ENCODE peak calls at places on chromosome 13, in eight cellular contexts. B, P, S, L, C, U, K and Q are unnamed samples. For H3K36me3, the result is how much of the 10 kb centered on the place peaks cover.

GRCh38 chr13:110518150-110518525 is 43.4 kb downstream of the RAB20 start:
- DNase-seq in B (no peak), P (no peak), S (no peak), L (no peak), C (no peak), U (peak), K (no peak), Q (no peak)

GRCh38 chr13:83151308-83151660 is 731.0 kb downstream of the SLITRK1 start:
- DNase-seq in B (no peak), P (no peak), S (no peak), L (no peak), C (no peak), U (no peak), K (no peak), Q (no peak)

GRCh38 chr13:50208826-50209335 is 193.6 kb downstream of the KCNRG start:
- DNase-seq in B (peak), P (no peak), S (no peak), L (peak), C (no peak), U (peak), K (peak), Q (peak)

GRCh38 chr13:110218601-110219201 is 88.3 kb downstream of the COL4A1 start:
- DNase-seq in B (no peak), P (no peak), S (no peak), L (no peak), C (no peak), U (no peak), K (no peak), Q (no peak)

GRCh38 chr13:31476266-31476665 is 263.1 kb upstream of the RXFP2 start:
- DNase-seq in B (peak), P (no peak), S (no peak), L (no peak), C (no peak), U (no peak), K (no peak), Q (peak)

GRCh38 chr13:98026457-98026857 is 73.0 kb downstream of the IPO5 start:
- DNase-seq in B (no peak), P (no peak), S (no peak), L (no peak), C (peak), U (no peak), K (no peak), Q (no peak)

GRCh38 chr13:22143671-22144070 is 472.8 kb downstream of the FGF9 start:
- DNase-seq in B (no peak), P (no peak), S (no peak), L (no peak), C (no peak), U (no peak), K (no peak), Q (no peak)

GRCh38 chr13:48656621-48657020 is 2.9 kb downstream of the CYSLTR2 start:
- DNase-seq in B (no peak), P (no peak), S (no peak), L (no peak), C (peak), U (no peak), K (no peak), Q (no peak)

GRCh38 chr13:68257111-68257842 is 1027.1 kb upstream of the PCDH9 start:
- DNase-seq in B (peak), P (no peak), S (no peak), L (no peak), C (no peak), U (no peak), K (no peak), Q (no peak)

GRCh38 chr13:112972867-112973576 is 4.0 kb downstream of the MCF2L start:
- DNase-seq in B (no peak), P (no peak), S (no peak), L (no peak), C (no peak), U (peak), K (no peak), Q (no peak)

GRCh38 chr13:43977911-43978310 is 98.2 kb downstream of the LACC1 start:
- DNase-seq in B (no peak), P (no peak), S (no peak), L (no peak), C (peak), U (no peak), K (no peak), Q (no peak)

GRCh38 chr13:46685006-46685730 is 111.8 kb downstream of the ESD start:
- DNase-seq in B (no peak), P (no peak), S (no peak), L (no peak), C (no peak), U (no peak), K (no peak), Q (no peak)

GRCh38 chr13:19622189-19622588 is 11.3 kb upstream of the MPHOSPH8 start:
- DNase-seq in B (no peak), P (no peak), S (no peak), L (no peak), C (no peak), U (no peak), K (no peak), Q (no peak)

GRCh38 chr13:55999709-56000108 is 1141.0 kb upstream of the PRR20A start:
- DNase-seq in B (peak), P (no peak), S (no peak), L (no peak), C (no peak), U (no peak), K (no peak), Q (no peak)

GRCh38 chr13:114030666-114031610 is 57.1 kb upstream of the C13orf46 start:
- DNase-seq in B (no peak), P (no peak), S (no peak), L (no peak), C (no peak), U (no peak), K (no peak), Q (no peak)

GRCh38 chr13:113315992-113316391 is 19.0 kb downstream of the LAMP1 start:
- DNase-seq in B (no peak), P (no peak), S (no peak), L (no peak), C (no peak), U (peak), K (no peak), Q (no peak)

GRCh38 chr13:40666905-40667621 is 622 bp upstream of the FOXO1 start:
- DNase-seq in B (peak), P (peak), S (no peak), L (no peak), C (peak), U (peak), K (peak), Q (peak)

GRCh38 chr13:40190656-40191100 is 475.8 kb downstream of the FOXO1 start:
- DNase-seq in B (peak), P (no peak), S (peak), L (peak), C (no peak), U (no peak), K (no peak), Q (peak)

GRCh38 chr13:80338781-80339577 is 1.9 kb downstream of the SPRY2 start:
- DNase-seq in B (peak), P (peak), S (no peak), L (peak), C (peak), U (peak), K (peak), Q (peak)

GRCh38 chr13:30622551-30622950 is 4.8 kb downstream of the USPL1 start:
- DNase-seq in B (no peak), P (no peak), S (no peak), L (no peak), C (no peak), U (no peak), K (no peak), Q (no peak)

GRCh38 chr13:81498969-81499368 is 1158.0 kb upstream of the SPRY2 start:
- DNase-seq in B (no peak), P (no peak), S (no peak), L (no peak), C (no peak), U (no peak), K (no peak), Q (no peak)

GRCh38 chr13:97220151-97220900 is 1.8 kb upstream of the MBNL2 start:
- DNase-seq in B (no peak), P (no peak), S (no peak), L (no peak), C (no peak), U (no peak), K (no peak), Q (no peak)

GRCh38 chr13:98879965-98880364 is 97.9 kb downstream of the DOCK9 start:
- DNase-seq in B (no peak), P (no peak), S (no peak), L (no peak), C (no peak), U (peak), K (no peak), Q (no peak)

GRCh38 chr13:94233401-94233800 is 246.1 kb downstream of the DCT start:
- DNase-seq in B (no peak), P (no peak), S (no peak), L (peak), C (no peak), U (no peak), K (peak), Q (no peak)

GRCh38 chr13:51585234-51585672 is 991 bp downstream of the WDFY2 start:
- DNase-seq in B (peak), P (no peak), S (no peak), L (peak), C (no peak), U (no peak), K (no peak), Q (no peak)

GRCh38 chr13:98240131-98240530 is 63.1 kb upstream of the RNF113B start:
- DNase-seq in B (peak), P (no peak), S (no peak), L (no peak), C (no peak), U (no peak), K (no peak), Q (no peak)

GRCh38 chr13:110423689-110424302 is 116.7 kb downstream of the COL4A2 start:
- DNase-seq in B (no peak), P (no peak), S (no peak), L (no peak), C (no peak), U (no peak), K (peak), Q (no peak)

DNA sequence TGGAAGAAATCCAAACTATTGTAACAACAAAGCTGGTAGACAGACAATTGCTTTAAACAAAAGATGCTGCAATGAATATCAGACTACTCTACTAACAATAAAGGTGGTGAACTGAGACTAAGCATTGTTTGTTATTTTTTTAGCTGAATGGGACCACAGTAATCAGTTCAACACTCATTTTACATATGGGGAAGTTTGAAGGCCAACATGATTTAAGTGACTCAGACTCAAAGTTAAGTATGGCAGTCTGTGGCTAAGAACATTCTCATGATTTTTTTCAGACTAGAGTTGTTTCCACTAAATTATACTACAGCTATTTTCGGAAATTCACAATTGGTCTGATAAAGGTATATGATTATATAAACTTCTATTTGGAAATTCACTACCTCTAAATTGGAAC is 10.4 kb downstream of the EXOSC8 start:
- DNase-seq in B (no peak), P (no peak), S (no peak), L (no peak), C (no peak), U (no peak), K (no peak), Q (no peak)
- H3K36me3 ChIP-seq in B (under half), P (under half), S (half or more), L (under half), C (half or more), U (half or more), K (half or more), Q (under half)

DNA sequence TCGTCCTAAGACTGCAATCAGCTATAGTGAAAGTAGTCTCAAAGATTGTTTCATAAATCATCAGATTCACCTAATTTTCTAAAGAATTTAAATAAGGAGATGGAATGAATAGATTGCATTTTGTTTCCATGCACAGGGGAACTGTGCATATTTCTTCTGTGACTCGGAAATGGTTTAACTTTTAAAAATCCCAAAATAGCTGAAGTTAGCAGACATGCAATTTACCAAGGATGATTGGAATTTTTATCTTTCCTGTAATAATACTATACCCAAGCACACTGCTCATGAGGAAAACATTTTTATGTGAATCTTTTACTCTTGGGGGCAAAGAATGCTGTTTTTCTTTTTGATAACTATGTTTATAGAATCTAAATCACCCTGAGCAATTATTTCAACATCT is 15.0 kb upstream of the LMO7 start:
- DNase-seq in B (no peak), P (no peak), S (no peak), L (no peak), C (no peak), U (no peak), K (no peak), Q (no peak)
- H3K4me3 ChIP-seq in B (no peak), P (no peak), S (no peak), L (no peak), C (no peak), U (no peak), K (no peak), Q (no peak)

DNA sequence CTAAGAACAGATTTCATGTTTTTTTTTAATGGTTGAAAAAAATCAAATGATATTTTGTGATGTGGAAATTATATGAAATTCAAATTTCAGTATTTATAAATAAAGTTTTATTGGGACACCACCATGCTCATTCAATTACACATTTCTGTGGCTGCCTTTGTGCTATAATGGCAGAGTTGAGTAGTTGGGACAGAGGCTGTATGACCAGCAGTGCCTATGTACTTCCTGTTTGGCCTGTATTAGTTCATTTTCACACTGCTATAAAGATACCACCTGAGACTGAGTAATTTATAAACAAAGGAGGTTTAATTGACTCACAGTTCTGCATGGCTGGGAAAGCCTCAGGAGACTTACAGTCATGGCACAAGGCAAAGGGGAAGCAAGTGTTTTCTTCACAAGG is 33.6 kb downstream of the AKAP11 start:
- DNase-seq in B (no peak), P (no peak), S (no peak), L (no peak), C (no peak), U (no peak), K (no peak), Q (no peak)
- H3K36me3 ChIP-seq in B (under half), P (under half), S (under half), L (under half), C (under half), U (under half), K (half or more), Q (under half)

GRCh38 chr13:99970761-99971575 is 599 bp downstream of the ZIC5 start:
- DNase-seq in B (no peak), P (no peak), S (no peak), L (no peak), C (no peak), U (no peak), K (no peak), Q (no peak)
- H3K4me3 ChIP-seq in B (peak), P (no peak), S (no peak), L (no peak), C (peak), U (peak), K (no peak), Q (peak)

DNA sequence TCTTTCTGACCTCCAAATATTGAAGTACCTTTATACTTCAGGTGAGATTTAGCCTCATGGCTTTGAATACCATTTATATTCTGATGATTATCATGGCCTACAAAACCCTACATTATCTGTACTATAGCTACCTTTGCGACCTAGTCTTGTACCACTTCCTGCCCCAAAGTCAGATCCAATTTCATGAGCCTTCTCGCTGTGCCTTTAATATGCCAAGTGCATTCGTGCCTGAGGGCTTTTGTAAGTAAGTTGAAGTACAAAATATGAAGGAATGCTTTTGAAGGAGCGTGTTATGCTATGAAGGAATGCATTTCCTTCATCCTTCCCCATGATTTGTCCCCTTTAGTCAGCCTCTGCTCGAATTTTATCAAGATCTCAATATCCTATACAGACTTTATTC is 9.3 kb upstream of the RASL11A start:
- DNase-seq in B (no peak), P (no peak), S (no peak), L (no peak), C (no peak), U (no peak), K (no peak), Q (no peak)
- H3K36me3 ChIP-seq in B (under half), P (under half), S (under half), L (under half), C (under half), U (half or more), K (half or more), Q (under half)

DNA sequence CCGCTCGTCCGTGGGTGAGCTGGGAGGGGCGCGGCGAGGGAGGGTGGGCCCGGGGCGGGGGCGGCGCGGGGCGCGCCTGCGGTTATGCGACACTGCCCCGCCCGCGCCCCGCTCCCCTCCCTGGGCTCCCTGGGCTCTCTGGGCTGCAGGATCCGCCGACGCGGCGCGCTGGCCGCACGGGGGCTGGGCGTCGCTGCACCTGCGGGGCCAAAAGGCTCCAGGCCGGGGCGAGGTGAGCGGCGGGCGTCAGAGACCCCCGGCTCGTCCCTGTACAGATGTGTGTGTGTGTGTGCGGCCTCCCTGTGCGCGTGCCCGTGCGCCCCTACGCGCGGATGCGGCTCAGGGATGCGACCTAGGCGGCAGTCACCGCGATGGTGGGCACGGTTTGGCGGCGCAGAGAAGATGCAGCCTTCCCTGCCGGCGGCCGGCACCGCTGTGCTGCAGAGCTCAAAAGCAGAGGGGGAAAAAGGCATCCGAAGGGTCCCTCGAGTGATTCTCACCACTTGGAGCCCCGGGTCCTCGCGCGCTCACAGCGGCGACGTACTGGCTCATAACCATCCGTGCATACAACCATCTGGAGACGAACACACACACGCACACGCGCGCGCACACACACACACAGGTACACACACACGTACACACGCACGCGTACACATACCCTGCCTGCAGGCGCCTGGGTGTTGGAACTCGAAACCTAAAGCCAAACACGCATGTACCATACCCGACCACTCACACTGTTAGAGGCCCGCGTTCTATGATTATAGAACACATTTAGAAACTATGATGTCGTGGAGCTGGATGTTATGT is 704 bp downstream of the ATP8A2 start:
- DNase-seq in B (no peak), P (no peak), S (no peak), L (no peak), C (no peak), U (no peak), K (no peak), Q (no peak)
- H3K4me3 ChIP-seq in B (peak), P (no peak), S (no peak), L (peak), C (peak), U (peak), K (peak), Q (no peak)